ENCODE peak calls at places on chromosomes 16 and 17, in eight cellular contexts. A, X, N, J, D, O, M and S are unnamed samples.

GRCh38 chr17:2181206-2181983 is 122.2 kb downstream of the SMG6 start:
- DNase-seq in A (peak), X (peak), N (no peak), J (no peak), D (peak), O (peak), M (no peak), S (peak)

GRCh38 chr16:6095414-6095813 is 997.8 kb upstream of the EEF2KMT start:
- DNase-seq in A (no peak), X (no peak), N (no peak), J (no peak), D (peak), O (no peak), M (no peak), S (no peak)

GRCh38 chr16:83517398-83517797 is 290.4 kb upstream of the HSBP1 start:
- DNase-seq in A (no peak), X (no peak), N (no peak), J (no peak), D (no peak), O (no peak), M (no peak), S (no peak)

GRCh38 chr17:21351366-21352065 is 24.6 kb upstream of the KCNJ12 start:
- DNase-seq in A (no peak), X (no peak), N (no peak), J (no peak), D (no peak), O (no peak), M (no peak), S (no peak)

GRCh38 chr17:77125432-77125901 is 15.3 kb upstream of the SEC14L1 start:
- DNase-seq in A (peak), X (no peak), N (no peak), J (no peak), D (no peak), O (peak), M (no peak), S (no peak)

GRCh38 chr16:79601092-79601977 is 798 bp upstream of the MAF start:
- DNase-seq in A (peak), X (peak), N (no peak), J (peak), D (peak), O (peak), M (peak), S (no peak)

GRCh38 chr17:16915752-16916556 is 56.0 kb downstream of the TNFRSF13B start:
- DNase-seq in A (peak), X (peak), N (peak), J (peak), D (peak), O (peak), M (no peak), S (no peak)

GRCh38 chr16:85436636-85437160 is 176.4 kb upstream of the GSE1 start:
- DNase-seq in A (no peak), X (peak), N (no peak), J (peak), D (no peak), O (peak), M (no peak), S (no peak)

GRCh38 chr16:66036775-66037715 is 329.4 kb upstream of the CDH5 start:
- DNase-seq in A (peak), X (no peak), N (no peak), J (no peak), D (peak), O (peak), M (peak), S (peak)

GRCh38 chr17:58475985-58476384 is 12.2 kb downstream of the HSF5 start:
- DNase-seq in A (no peak), X (no peak), N (no peak), J (no peak), D (no peak), O (no peak), M (no peak), S (no peak)

GRCh38 chr16:66480265-66481080 is 53.4 kb downstream of the BEAN1 start:
- DNase-seq in A (no peak), X (no peak), N (no peak), J (no peak), D (peak), O (no peak), M (no peak), S (no peak)

GRCh38 chr17:60406887-60407286 is 15.0 kb upstream of the USP32 start:
- DNase-seq in A (no peak), X (no peak), N (no peak), J (no peak), D (no peak), O (no peak), M (no peak), S (no peak)

GRCh38 chr17:67628580-67629013 is 89.1 kb upstream of the NOL11 start:
- DNase-seq in A (peak), X (peak), N (peak), J (peak), D (no peak), O (no peak), M (no peak), S (no peak)

GRCh38 chr16:15894571-15895358 is 6.4 kb upstream of the CEP20 start:
- DNase-seq in A (no peak), X (no peak), N (no peak), J (no peak), D (no peak), O (no peak), M (no peak), S (no peak)

GRCh38 chr17:15342460-15342859 is 1.1 kb upstream of the TEKT3 start:
- DNase-seq in A (no peak), X (no peak), N (no peak), J (no peak), D (no peak), O (no peak), M (no peak), S (no peak)

GRCh38 chr16:84574191-84574590 is 43.7 kb downstream of the COTL1 start:
- DNase-seq in A (no peak), X (no peak), N (no peak), J (no peak), D (no peak), O (no peak), M (no peak), S (no peak)

GRCh38 chr17:65364408-65364807 is 197.0 kb downstream of the AXIN2 start:
- DNase-seq in A (no peak), X (no peak), N (no peak), J (no peak), D (no peak), O (no peak), M (no peak), S (no peak)

GRCh38 chr17:74181341-74181740 is 22.1 kb upstream of the RPL38 start:
- DNase-seq in A (no peak), X (no peak), N (no peak), J (no peak), D (no peak), O (no peak), M (no peak), S (no peak)

GRCh38 chr16:60181542-60181941 is 1447.4 kb upstream of the GOT2 start:
- DNase-seq in A (no peak), X (no peak), N (no peak), J (no peak), D (no peak), O (no peak), M (no peak), S (no peak)

GRCh38 chr16:55542459-55543082 is 23.9 kb upstream of the CAPNS2 start:
- DNase-seq in A (peak), X (no peak), N (no peak), J (no peak), D (no peak), O (peak), M (no peak), S (no peak)

DNA sequence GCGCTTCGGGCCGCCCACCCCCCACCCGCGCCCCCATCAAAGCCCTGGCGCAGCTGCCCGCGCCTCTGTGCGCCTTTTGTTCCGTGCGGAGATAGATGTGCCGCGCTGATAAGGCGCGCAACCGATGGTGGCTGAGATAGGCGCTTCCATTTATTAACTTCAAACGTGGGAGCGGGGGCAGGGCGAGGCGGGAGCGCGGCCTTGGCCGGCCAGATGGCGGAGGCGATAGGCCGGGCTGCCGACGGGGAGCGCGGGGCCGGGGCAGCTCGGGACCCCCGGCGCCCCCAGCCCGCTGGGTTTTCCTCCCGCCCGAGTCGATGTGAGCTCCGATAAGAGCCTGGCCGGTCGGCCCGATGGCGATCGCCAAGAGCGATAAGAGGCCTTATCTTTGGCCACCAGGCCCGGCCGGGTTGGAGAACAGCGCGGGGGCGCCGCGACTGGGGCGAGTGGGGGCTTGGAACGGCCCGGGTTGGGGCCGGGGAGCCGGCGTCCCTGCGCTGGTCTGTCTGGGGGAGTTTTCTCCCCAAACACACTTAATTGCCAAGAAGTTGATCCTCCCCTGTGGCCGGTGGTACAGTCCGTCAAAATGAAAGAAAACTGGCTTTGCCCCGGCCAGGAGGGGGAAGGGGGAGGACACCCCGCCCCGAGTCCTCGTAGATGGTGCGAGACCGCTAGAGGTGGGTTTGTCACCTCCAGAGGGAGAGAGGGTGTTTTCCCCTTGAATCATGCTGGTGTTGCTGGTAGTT is 2.7 kb downstream of the ZFPM1 start:
- DNase-seq in A (peak), X (no peak), N (peak), J (peak), D (peak), O (peak), M (no peak), S (no peak)
- H3K4me3 ChIP-seq in A (peak), X (peak), N (peak), J (peak), D (peak), O (peak), M (peak), S (peak)

DNA sequence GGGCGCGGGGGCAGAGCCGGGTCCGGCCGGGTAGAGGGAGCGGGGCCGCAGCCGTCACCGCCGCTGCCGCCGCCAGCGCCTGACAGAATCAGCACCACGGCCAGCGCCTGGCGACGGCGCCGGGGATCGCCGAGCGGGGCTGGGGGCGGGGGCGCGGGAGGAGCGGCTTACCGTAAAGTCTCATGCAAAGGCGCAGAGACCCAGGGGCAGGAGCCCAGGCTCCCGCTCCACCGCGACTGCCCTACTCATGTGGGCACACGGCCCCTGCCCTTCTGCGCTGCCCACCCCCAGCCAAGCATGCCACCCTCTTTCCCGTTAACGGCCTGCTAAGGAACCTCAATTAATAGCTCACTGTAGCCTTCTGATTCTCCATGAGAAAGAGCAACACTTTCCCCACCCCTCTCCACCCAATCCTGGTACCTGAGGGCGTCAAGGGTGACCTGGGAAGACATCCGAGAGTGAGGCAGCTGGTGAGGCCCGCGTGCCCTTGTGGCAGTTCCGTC is at the start of gene SEZ6:
- DNase-seq in A (peak), X (peak), N (peak), J (peak), D (peak), O (peak), M (no peak), S (no peak)
- TF ChIP-seq CTCF in A (no peak), X (no peak), N (no peak), J (no peak), D (peak), O (no peak), M (no peak), S (no peak)

DNA sequence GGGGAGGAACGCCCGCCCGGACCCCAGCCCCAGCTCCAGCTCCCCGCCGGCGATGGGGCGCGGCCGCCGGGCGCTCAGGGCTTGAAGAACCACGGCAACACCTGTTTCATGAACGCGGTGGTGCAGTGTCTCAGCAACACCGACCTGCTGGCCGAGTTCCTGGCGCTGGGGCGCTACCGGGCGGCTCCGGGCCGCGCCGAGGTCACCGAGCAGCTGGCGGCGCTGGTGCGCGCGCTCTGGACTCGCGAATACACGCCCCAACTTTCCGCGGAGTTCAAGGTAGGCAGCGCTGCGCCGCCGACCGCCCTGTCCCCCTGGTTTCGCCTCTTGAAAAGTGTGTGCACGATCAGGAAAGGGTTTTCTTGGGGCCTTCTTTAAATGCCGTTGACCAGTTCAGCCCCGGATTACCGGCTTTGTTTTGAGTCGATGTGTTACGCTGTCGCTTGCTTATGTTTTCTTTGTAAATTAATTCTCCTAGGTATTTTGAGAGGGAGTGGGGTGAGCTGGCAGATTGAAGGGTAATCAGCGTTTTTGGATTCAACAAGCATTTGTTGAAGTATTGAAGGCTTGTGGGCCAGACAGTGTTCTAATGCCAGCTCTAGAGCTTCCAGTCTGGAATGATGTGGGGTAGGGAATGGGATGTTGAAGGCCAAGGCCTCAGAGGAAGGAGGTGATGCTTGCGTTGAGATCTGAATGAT is 690 bp downstream of the USP43 start:
- DNase-seq in A (no peak), X (peak), N (no peak), J (peak), D (peak), O (no peak), M (no peak), S (no peak)
- H3K4me3 ChIP-seq in A (no peak), X (peak), N (peak), J (peak), D (no peak), O (no peak), M (peak), S (no peak)

DNA sequence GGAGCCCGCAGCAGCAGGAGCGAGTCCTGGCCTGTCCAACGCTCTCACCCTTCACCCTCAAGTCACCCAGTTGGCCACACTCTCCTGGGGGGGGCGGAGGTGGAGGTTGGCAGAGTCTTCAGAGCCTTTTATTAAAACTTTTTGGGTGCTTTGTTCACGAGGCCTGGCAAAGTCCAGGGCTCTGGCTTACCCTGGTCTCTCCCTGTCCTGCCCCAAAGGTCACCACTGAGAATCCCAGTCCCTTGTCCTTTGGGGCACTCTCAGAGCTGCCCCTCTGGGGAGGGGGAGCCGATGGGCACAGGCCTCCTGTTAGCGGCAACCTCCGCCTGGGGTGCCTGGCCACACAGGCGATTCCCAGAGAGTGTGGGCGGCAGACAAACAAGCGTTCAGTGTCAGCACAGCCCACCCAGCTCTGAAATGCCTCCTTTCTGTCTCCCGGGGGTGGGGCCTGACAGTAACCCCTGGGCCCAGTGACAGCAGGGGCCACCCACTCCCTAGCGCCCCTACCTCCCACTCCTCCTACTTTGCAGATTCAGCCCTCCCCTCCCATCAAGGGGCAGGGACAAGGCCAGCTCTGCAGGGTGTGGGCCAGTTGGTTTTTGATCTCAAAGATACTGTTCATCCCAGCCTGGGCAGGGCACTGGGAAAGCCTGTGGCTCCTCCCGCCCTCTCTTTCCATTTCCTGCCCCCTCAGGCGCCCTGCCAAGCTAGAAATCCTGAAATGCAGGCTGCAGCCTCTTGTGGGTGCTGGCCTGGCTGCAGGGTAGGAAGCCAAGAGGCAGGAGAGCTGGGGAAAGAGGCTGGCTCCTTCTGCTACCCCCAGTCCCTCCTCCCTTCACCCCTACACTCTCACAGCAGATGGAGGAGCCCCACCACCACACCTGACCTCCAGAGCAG is 36.6 kb upstream of the EMP2 start:
- DNase-seq in A (peak), X (peak), N (no peak), J (peak), D (peak), O (peak), M (no peak), S (no peak)
- TF ChIP-seq CTCF in A (no peak), X (no peak), N (no peak), J (no peak), D (peak), O (no peak), M (no peak), S (no peak)

DNA sequence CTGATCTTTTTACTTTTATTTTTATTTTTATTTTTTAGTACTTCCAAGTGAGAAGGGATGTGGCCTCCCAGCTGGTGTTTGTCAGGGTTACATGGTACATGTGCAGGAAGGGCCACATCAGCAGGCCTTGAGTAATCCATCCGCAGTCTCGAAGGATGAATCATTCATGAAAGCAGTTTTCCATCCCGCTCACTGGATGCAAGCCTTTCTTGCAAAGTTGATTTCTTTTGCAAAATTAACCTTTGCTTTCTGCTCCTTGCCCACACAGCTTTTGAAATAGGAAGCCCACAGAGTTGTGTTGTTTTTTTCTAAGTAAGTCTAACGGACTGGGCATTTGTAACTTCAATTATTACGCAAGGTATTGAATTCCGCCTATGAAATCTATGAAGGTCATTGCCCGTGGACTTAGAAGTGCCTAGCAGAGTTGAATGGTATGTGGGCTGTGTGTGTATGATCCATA is 157.4 kb downstream of the PRKCA start:
- DNase-seq in A (peak), X (peak), N (no peak), J (peak), D (peak), O (peak), M (peak), S (peak)
- H3K4me3 ChIP-seq in A (peak), X (no peak), N (no peak), J (no peak), D (no peak), O (no peak), M (no peak), S (no peak)

GRCh38 chr16:28975158-28975603 is 603 bp downstream of the SPNS1 start:
- DNase-seq in A (no peak), X (peak), N (no peak), J (no peak), D (peak), O (no peak), M (no peak), S (no peak)

GRCh38 chr16:28974437-28975157 is at the start of gene SPNS1:
- DNase-seq in A (peak), X (peak), N (peak), J (peak), D (peak), O (peak), M (peak), S (peak)

GRCh38 chr16:28977703-28978641 is 3.4 kb downstream of the SPNS1 start:
- DNase-seq in A (no peak), X (no peak), N (peak), J (no peak), D (no peak), O (no peak), M (no peak), S (no peak)

GRCh38 chr16:28974007-28974436 is 556 bp upstream of the SPNS1 start:
- DNase-seq in A (peak), X (peak), N (peak), J (peak), D (peak), O (peak), M (no peak), S (no peak)
- TF ChIP-seq CTCF in A (peak), X (peak), N (peak), J (peak), D (peak), O (peak), M (no peak), S (peak)

DNA sequence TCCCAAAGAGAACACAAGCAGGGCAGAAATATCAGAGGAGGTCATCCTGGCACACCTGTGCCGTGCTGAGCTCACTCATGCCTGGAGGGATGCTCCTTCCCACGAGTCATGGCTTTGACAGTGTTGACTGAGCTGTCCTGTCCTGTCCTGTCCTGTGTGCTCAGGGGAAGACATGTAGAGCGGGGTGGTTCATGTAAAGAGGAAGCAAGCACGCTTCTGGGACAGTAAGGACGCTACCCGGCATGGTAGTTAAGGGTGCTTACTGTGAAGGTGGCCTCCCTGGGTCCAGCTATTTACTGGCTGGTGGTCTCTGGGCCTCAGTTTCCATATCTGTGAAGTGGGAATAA is 394 bp downstream of the LGALS9 start:
- DNase-seq in A (no peak), X (no peak), N (peak), J (no peak), D (no peak), O (no peak), M (no peak), S (no peak)
- H3K4me3 ChIP-seq in A (no peak), X (no peak), N (peak), J (peak), D (no peak), O (no peak), M (no peak), S (no peak)

GRCh38 chr16:86772231-86772510 is 193.8 kb downstream of the FOXL1 start:
- DNase-seq in A (no peak), X (no peak), N (no peak), J (no peak), D (no peak), O (no peak), M (no peak), S (no peak)

GRCh38 chr16:86771506-86772230 is 193.3 kb downstream of the FOXL1 start:
- DNase-seq in A (no peak), X (no peak), N (no peak), J (no peak), D (no peak), O (no peak), M (no peak), S (no peak)

GRCh38 chr16:86774931-86775330 is 196.6 kb downstream of the FOXL1 start:
- DNase-seq in A (no peak), X (no peak), N (no peak), J (no peak), D (no peak), O (no peak), M (no peak), S (no peak)

GRCh38 chr16:86773339-86773715 is 195.0 kb downstream of the FOXL1 start:
- DNase-seq in A (no peak), X (peak), N (no peak), J (no peak), D (no peak), O (no peak), M (no peak), S (no peak)

GRCh38 chr16:86772671-86773338 is 194.5 kb downstream of the FOXL1 start:
- DNase-seq in A (peak), X (no peak), N (no peak), J (no peak), D (no peak), O (peak), M (no peak), S (peak)
- TF ChIP-seq CTCF in A (no peak), X (no peak), N (no peak), J (no peak), D (no peak), O (no peak), M (no peak), S (no peak)

GRCh38 chr17:45128331-45128730 is 4.0 kb downstream of the PLCD3 start:
- DNase-seq in A (no peak), X (peak), N (no peak), J (no peak), D (no peak), O (no peak), M (no peak), S (no peak)
- H3K4me3 ChIP-seq in A (no peak), X (no peak), N (no peak), J (peak), D (no peak), O (no peak), M (no peak), S (no peak)